ENCODE peak calls at places on chromosomes 13 and 19, in six cellular contexts. One of them, this sample, is unnamed. For H3K27me3, the result is how much of the 10 kb centered on the place peaks cover.

GRCh38 chr13:74444161-74444571 is 310.0 kb upstream of the KLF12 start:
- DNase-seq in psoas muscle: no peak
- DNase-seq in cardiac muscle cell: no peak
- DNase-seq in hepatocyte: no peak
- DNase-seq in heart right ventricle: no peak
- DNase-seq in dorsolateral prefrontal cortex: no peak
- DNase-seq in this sample: peak

GRCh38 chr13:113204378-113204734 is 4.1 kb downstream of the PCID2 start:
- DNase-seq in psoas muscle: peak
- DNase-seq in cardiac muscle cell: no peak
- DNase-seq in hepatocyte: no peak
- DNase-seq in heart right ventricle: no peak
- DNase-seq in dorsolateral prefrontal cortex: no peak
- DNase-seq in this sample: no peak

GRCh38 chr13:51781246-51782022 is 22.5 kb downstream of the DHRS12 start:
- DNase-seq in psoas muscle: peak
- DNase-seq in cardiac muscle cell: peak
- DNase-seq in hepatocyte: peak
- DNase-seq in heart right ventricle: no peak
- DNase-seq in dorsolateral prefrontal cortex: no peak
- DNase-seq in this sample: peak

GRCh38 chr13:50370303-50370950 is 355.2 kb downstream of the KCNRG start:
- DNase-seq in psoas muscle: no peak
- DNase-seq in cardiac muscle cell: no peak
- DNase-seq in hepatocyte: no peak
- DNase-seq in heart right ventricle: no peak
- DNase-seq in dorsolateral prefrontal cortex: no peak
- DNase-seq in this sample: no peak

GRCh38 chr13:53068841-53069520 is 40.4 kb downstream of the OLFM4 start:
- DNase-seq in psoas muscle: no peak
- DNase-seq in cardiac muscle cell: no peak
- DNase-seq in hepatocyte: no peak
- DNase-seq in heart right ventricle: no peak
- DNase-seq in dorsolateral prefrontal cortex: no peak
- DNase-seq in this sample: no peak

GRCh38 chr19:31674503-31675186 is 325.4 kb upstream of the TSHZ3 start:
- DNase-seq in psoas muscle: no peak
- DNase-seq in cardiac muscle cell: no peak
- DNase-seq in hepatocyte: no peak
- DNase-seq in heart right ventricle: no peak
- DNase-seq in dorsolateral prefrontal cortex: no peak
- DNase-seq in this sample: no peak

GRCh38 chr13:44578064-44578394 is 1.9 kb upstream of the TSC22D1 start:
- DNase-seq in psoas muscle: no peak
- DNase-seq in cardiac muscle cell: no peak
- DNase-seq in hepatocyte: no peak
- DNase-seq in heart right ventricle: no peak
- DNase-seq in dorsolateral prefrontal cortex: no peak
- DNase-seq in this sample: peak

GRCh38 chr13:112850273-112850672 is 118.7 kb upstream of the MCF2L start:
- DNase-seq in psoas muscle: no peak
- DNase-seq in cardiac muscle cell: no peak
- DNase-seq in hepatocyte: no peak
- DNase-seq in heart right ventricle: no peak
- DNase-seq in dorsolateral prefrontal cortex: no peak
- DNase-seq in this sample: no peak

GRCh38 chr19:49746206-49746958 is 16.7 kb downstream of the TSKS start:
- DNase-seq in psoas muscle: peak
- DNase-seq in cardiac muscle cell: no peak
- DNase-seq in hepatocyte: no peak
- DNase-seq in heart right ventricle: no peak
- DNase-seq in dorsolateral prefrontal cortex: peak
- DNase-seq in this sample: no peak

GRCh38 chr19:36113895-36114762 is 546 bp downstream of the POLR2I start:
- DNase-seq in psoas muscle: no peak
- DNase-seq in cardiac muscle cell: peak
- DNase-seq in hepatocyte: peak
- DNase-seq in heart right ventricle: peak
- DNase-seq in dorsolateral prefrontal cortex: no peak
- DNase-seq in this sample: peak

GRCh38 chr13:27728271-27728670 is 64.0 kb upstream of the GSX1 start:
- DNase-seq in psoas muscle: no peak
- DNase-seq in cardiac muscle cell: no peak
- DNase-seq in hepatocyte: no peak
- DNase-seq in heart right ventricle: no peak
- DNase-seq in dorsolateral prefrontal cortex: no peak
- DNase-seq in this sample: no peak

GRCh38 chr13:30334663-30335386 is 27.5 kb upstream of the KATNAL1 start:
- DNase-seq in psoas muscle: no peak
- DNase-seq in cardiac muscle cell: peak
- DNase-seq in hepatocyte: no peak
- DNase-seq in heart right ventricle: no peak
- DNase-seq in dorsolateral prefrontal cortex: no peak
- DNase-seq in this sample: peak
- TF ChIP-seq CTCF in psoas muscle: peak
- TF ChIP-seq CTCF in cardiac muscle cell: peak
- TF ChIP-seq CTCF in hepatocyte: peak
- TF ChIP-seq CTCF in heart right ventricle: peak
- TF ChIP-seq CTCF in dorsolateral prefrontal cortex: peak
- TF ChIP-seq CTCF in this sample: peak

GRCh38 chr19:17949956-17950309 is 17.0 kb upstream of the KCNN1 start:
- DNase-seq in psoas muscle: no peak
- DNase-seq in cardiac muscle cell: no peak
- DNase-seq in hepatocyte: no peak
- DNase-seq in heart right ventricle: no peak
- DNase-seq in dorsolateral prefrontal cortex: no peak
- DNase-seq in this sample: no peak
- H3K27me3 ChIP-seq in psoas muscle: half or more
- H3K27me3 ChIP-seq in cardiac muscle cell: under half
- H3K27me3 ChIP-seq in hepatocyte: under half
- H3K27me3 ChIP-seq in heart right ventricle: half or more
- H3K27me3 ChIP-seq in dorsolateral prefrontal cortex: under half
- H3K27me3 ChIP-seq in this sample: under half

DNA sequence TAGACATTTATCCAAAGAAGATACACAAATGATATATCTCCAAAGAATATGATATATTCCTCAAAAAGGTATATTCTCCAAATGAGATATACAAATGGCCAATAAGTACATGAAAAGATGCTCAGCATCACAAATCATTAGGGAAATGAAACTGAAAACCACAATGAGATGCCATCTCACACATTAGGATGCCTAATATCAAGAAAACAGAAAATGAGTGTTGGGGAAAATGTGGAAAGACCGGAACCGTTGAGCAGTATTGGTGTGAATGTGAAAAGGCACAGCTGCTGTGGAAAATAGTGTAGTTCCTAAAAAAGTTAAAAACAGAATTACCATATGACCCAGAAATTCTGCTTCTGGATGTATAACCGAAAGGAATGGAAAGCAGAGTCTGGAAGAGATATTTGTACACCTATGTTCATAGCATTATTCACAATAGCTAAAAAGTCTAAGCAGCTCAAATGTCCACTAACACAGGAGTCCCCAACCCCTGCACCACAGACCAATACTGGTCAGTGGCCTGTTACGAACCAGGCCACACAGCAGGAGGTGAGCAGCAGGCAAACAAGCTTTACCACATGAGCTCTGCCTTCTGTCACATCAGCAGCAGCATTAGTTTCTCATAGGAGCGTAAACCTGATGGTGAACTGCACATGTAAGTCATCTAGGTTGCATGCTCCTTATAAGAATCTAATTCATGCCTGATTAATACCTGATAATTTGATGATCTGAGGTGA is 291.9 kb downstream of the PCDH20 start:
- DNase-seq in psoas muscle: no peak
- DNase-seq in cardiac muscle cell: peak
- DNase-seq in hepatocyte: no peak
- DNase-seq in heart right ventricle: no peak
- DNase-seq in dorsolateral prefrontal cortex: no peak
- DNase-seq in this sample: no peak
- H3K4me3 ChIP-seq in psoas muscle: no peak
- H3K4me3 ChIP-seq in cardiac muscle cell: no peak
- H3K4me3 ChIP-seq in hepatocyte: no peak
- H3K4me3 ChIP-seq in heart right ventricle: no peak
- H3K4me3 ChIP-seq in dorsolateral prefrontal cortex: no peak
- H3K4me3 ChIP-seq in this sample: no peak

DNA sequence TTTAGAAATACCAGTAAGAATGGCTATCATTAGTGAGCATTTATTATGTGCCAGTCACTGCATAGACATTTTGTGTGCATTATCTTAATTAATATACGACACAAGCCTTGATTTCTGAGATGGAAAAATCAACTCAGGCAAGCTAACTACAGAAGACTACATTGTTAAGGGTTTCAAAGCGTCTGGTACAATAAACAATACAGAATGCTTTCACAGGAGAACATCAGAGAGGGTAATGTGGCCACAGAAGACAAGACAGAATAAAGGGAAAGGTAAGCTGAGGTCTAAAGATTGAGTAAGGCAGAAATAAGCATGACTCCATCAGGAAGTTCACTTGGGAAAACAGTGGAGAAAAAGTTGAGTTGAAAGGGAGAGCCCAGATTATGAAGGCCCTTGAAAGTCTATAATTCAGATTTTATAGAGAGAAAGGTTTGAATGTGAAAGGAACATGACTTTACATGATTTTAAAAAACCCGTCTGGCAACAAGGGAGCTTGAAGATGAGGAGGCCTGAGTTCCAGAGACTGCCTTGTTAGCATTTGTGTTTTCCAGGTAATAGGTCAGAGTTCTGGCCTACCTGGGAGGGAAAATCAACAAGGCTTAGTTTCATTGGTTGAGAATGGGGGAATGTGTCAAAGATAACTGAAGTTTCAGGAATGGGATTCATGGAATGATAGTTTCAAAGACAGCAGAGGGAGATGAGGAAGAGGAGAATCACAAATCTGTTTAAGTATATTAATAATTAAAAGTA is 1.8 kb upstream of the MBNL2 start:
- DNase-seq in psoas muscle: no peak
- DNase-seq in cardiac muscle cell: no peak
- DNase-seq in hepatocyte: no peak
- DNase-seq in heart right ventricle: no peak
- DNase-seq in dorsolateral prefrontal cortex: no peak
- DNase-seq in this sample: peak
- TF ChIP-seq CTCF in psoas muscle: no peak
- TF ChIP-seq CTCF in cardiac muscle cell: no peak
- TF ChIP-seq CTCF in hepatocyte: no peak
- TF ChIP-seq CTCF in heart right ventricle: no peak
- TF ChIP-seq CTCF in dorsolateral prefrontal cortex: no peak
- TF ChIP-seq CTCF in this sample: no peak

DNA sequence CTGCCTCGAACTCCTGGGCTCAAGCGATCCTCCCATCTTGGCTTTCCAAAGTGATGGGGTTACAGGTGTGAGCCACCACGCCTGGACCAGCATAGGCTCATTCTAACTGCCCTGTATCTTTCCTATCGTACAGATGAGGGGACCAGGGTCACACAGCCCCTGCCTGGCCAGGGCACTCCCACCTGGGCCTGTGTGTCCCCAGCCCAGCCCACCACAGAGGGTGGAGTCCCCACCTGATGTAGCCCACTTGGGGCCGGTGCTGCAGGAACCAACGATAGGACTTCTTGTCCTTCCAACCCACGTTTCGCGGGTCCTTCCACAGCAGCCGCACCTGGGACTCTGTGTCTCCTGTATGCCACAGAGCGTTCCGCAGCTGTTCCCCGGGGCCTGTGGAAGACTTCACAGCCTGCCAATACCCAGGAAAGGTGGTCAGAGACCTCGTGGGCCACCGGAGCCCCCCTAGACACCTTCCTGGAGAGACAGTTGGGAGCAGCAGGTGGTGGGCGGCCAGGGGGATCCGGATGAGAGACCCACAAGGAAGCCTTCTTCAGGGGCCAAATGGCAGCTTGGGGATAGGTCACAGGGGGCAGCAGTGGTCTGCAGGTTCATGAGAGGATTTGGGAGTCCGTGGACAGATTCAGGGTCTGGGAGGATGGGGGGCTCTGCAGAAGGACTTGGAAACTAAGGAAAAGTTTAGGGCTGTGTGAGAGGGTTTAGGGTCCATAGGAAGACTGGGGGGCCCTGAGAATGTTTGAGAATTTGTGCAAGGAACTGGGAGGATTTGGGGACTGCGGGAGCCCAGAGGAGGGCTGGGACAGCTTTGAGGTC is 6.9 kb downstream of the COMP start:
- DNase-seq in psoas muscle: no peak
- DNase-seq in cardiac muscle cell: no peak
- DNase-seq in hepatocyte: no peak
- DNase-seq in heart right ventricle: no peak
- DNase-seq in dorsolateral prefrontal cortex: no peak
- DNase-seq in this sample: no peak
- H3K27me3 ChIP-seq in psoas muscle: under half
- H3K27me3 ChIP-seq in cardiac muscle cell: half or more
- H3K27me3 ChIP-seq in hepatocyte: under half
- H3K27me3 ChIP-seq in heart right ventricle: half or more
- H3K27me3 ChIP-seq in dorsolateral prefrontal cortex: under half
- H3K27me3 ChIP-seq in this sample: under half

GRCh38 chr19:53980553-53981407 is 10.7 kb upstream of the CACNG6 start:
- DNase-seq in psoas muscle: peak
- DNase-seq in cardiac muscle cell: peak
- DNase-seq in hepatocyte: peak
- DNase-seq in heart right ventricle: no peak
- DNase-seq in dorsolateral prefrontal cortex: peak
- DNase-seq in this sample: no peak
- H3K4me3 ChIP-seq in psoas muscle: peak
- H3K4me3 ChIP-seq in cardiac muscle cell: peak
- H3K4me3 ChIP-seq in hepatocyte: no peak
- H3K4me3 ChIP-seq in heart right ventricle: peak
- H3K4me3 ChIP-seq in dorsolateral prefrontal cortex: peak
- H3K4me3 ChIP-seq in this sample: no peak

GRCh38 chr13:106867249-106867648 is 299.3 kb upstream of the ARGLU1 start:
- DNase-seq in psoas muscle: no peak
- DNase-seq in cardiac muscle cell: no peak
- DNase-seq in hepatocyte: peak
- DNase-seq in heart right ventricle: peak
- DNase-seq in dorsolateral prefrontal cortex: no peak
- DNase-seq in this sample: no peak
- TF ChIP-seq CTCF in psoas muscle: no peak
- TF ChIP-seq CTCF in cardiac muscle cell: no peak
- TF ChIP-seq CTCF in hepatocyte: no peak
- TF ChIP-seq CTCF in heart right ventricle: peak
- TF ChIP-seq CTCF in dorsolateral prefrontal cortex: peak
- TF ChIP-seq CTCF in this sample: no peak

GRCh38 chr13:54492995-54493394 is 1464.4 kb downstream of the OLFM4 start:
- DNase-seq in psoas muscle: no peak
- DNase-seq in cardiac muscle cell: no peak
- DNase-seq in hepatocyte: no peak
- DNase-seq in heart right ventricle: no peak
- DNase-seq in dorsolateral prefrontal cortex: no peak
- DNase-seq in this sample: no peak
- H3K27me3 ChIP-seq in psoas muscle: under half
- H3K27me3 ChIP-seq in cardiac muscle cell: under half
- H3K27me3 ChIP-seq in hepatocyte: under half
- H3K27me3 ChIP-seq in heart right ventricle: under half
- H3K27me3 ChIP-seq in dorsolateral prefrontal cortex: under half
- H3K27me3 ChIP-seq in this sample: under half

This sample was measured in bronchial epithelial cell.